ENCODE peak calls at places on chromosomes 4 and X, in eight cellular contexts. V, O, W, C, K, T, I and B are unnamed samples.

GRCh38 chrX:107629533-107629909 is 1.2 kb downstream of the PRPS1 start:
- DNase-seq in C (no peak), I (peak; percentile 34), T (no peak), K (no peak), W (peak; percentile 2), O (peak; percentile 36), V (no peak), B (no peak)

GRCh38 chr4:54986095-54986846 is 139.1 kb downstream of the KDR start:
- DNase-seq in T (no peak), C (no peak), V (no peak), K (no peak), W (no peak), O (no peak), I (no peak), B (no peak)

GRCh38 chr4:139401368-139401767 is 52.6 kb upstream of the RAB33B start:
- DNase-seq in T (no peak), V (no peak), C (no peak), O (no peak), K (no peak), I (no peak), W (no peak), B (no peak)

GRCh38 chr4:109801895-109802319 is at the start of gene CFI:
- DNase-seq in O (peak; percentile 79), K (no peak), T (no peak), C (no peak), W (peak; percentile 43), I (peak; percentile 49), V (no peak), B (no peak)

GRCh38 chr4:71360844-71361243 is 22.0 kb downstream of the SLC4A4 start:
- DNase-seq in T (no peak), V (no peak), C (no peak), I (no peak), W (no peak), O (no peak), K (no peak), B (no peak)

GRCh38 chr4:54077812-54078211 is 13.4 kb upstream of the CHIC2 start:
- DNase-seq in O (peak; percentile 56), V (no peak), K (no peak), W (no peak), C (no peak), I (peak; percentile 70), T (no peak), B (no peak)

GRCh38 chr4:119300072-119300387 is 21.9 kb downstream of the FABP2 start:
- DNase-seq in V (peak; percentile 61), K (peak; percentile 15), T (no peak), I (peak; percentile 46), O (peak; percentile 74), C (peak; percentile 61), W (no peak), B (peak; percentile 70)

GRCh38 chr4:26343041-26343403 is 22.2 kb downstream of the RBPJ start:
- DNase-seq in K (no peak), W (no peak), T (peak; percentile 63), V (no peak), O (peak; percentile 56), I (peak; percentile 38), C (no peak), B (no peak)

GRCh38 chrX:53122013-53122412 is 28.1 kb downstream of the KANTR start:
- DNase-seq in W (no peak), T (peak; percentile 1), K (no peak), O (no peak), V (no peak), C (no peak), I (no peak), B (no peak)

GRCh38 chrX:72304877-72305276 is 837 bp downstream of the CITED1 start:
- DNase-seq in W (no peak), I (no peak), T (no peak), O (peak; percentile 4), C (no peak), K (no peak), V (no peak), B (no peak)

GRCh38 chrX:47723689-47724088 is 64.7 kb upstream of the UXT start:
- DNase-seq in I (no peak), K (no peak), W (no peak), T (no peak), C (no peak), V (no peak), O (no peak), B (no peak)

GRCh38 chr4:145538636-145539035 is 57.0 kb downstream of the SMAD1 start:
- DNase-seq in W (no peak), C (no peak), K (no peak), O (no peak), I (no peak), V (no peak), T (no peak), B (no peak)

GRCh38 chrX:39974228-39974627 is 123.5 kb downstream of the BCOR start:
- DNase-seq in I (no peak), O (no peak), W (no peak), V (no peak), K (no peak), T (no peak), C (no peak), B (no peak)

GRCh38 chrX:48971325-48972213 is at the start of gene KCND1:
- DNase-seq in T (no peak), K (no peak), C (peak; percentile 60), W (no peak), I (peak; percentile 75), V (no peak), O (peak; percentile 71), B (peak; percentile 17)

GRCh38 chrX:40282348-40282747 is 184.6 kb upstream of the BCOR start:
- DNase-seq in K (no peak), O (no peak), I (no peak), W (no peak), V (no peak), C (no peak), T (no peak), B (no peak)

GRCh38 chr4:186669159-186669720 is 54.4 kb downstream of the FAT1 start:
- DNase-seq in K (no peak), O (peak; percentile 80), V (no peak), I (peak; percentile 72), T (peak; percentile 31), C (no peak), W (no peak), B (no peak)

GRCh38 chrX:119996600-119997524 is 53.3 kb upstream of the NKAP start:
- DNase-seq in C (no peak), V (no peak), K (no peak), O (no peak), T (no peak), W (no peak), I (no peak), B (no peak)

GRCh38 chr4:52651993-52652672 is 7.0 kb downstream of the USP46 start:
- DNase-seq in I (no peak), V (no peak), T (no peak), K (no peak), O (no peak), W (no peak), C (no peak), B (no peak)

GRCh38 chr4:159209249-159209648 is 106.4 kb downstream of the RAPGEF2 start:
- DNase-seq in C (no peak), I (no peak), K (no peak), O (no peak), V (no peak), T (no peak), W (no peak), B (no peak)

GRCh38 chr4:123843137-123843536 is 446.5 kb downstream of the SPRY1 start:
- DNase-seq in I (no peak), O (peak; percentile 32), K (no peak), W (no peak), V (no peak), T (no peak), C (no peak), B (no peak)

GRCh38 chrX:75107863-75108509 is 48.1 kb downstream of the ABCB7 start:
- DNase-seq in I (no peak), O (no peak), C (no peak), V (no peak), K (no peak), T (no peak), W (no peak), B (no peak)

GRCh38 chr4:134343661-134344060 is 142.1 kb upstream of the PABPC4L start:
- DNase-seq in W (no peak), C (no peak), T (no peak), K (no peak), V (no peak), O (no peak), I (no peak), B (no peak)

GRCh38 chr4:72971572-72971971 is 97.9 kb downstream of the COX18 start:
- DNase-seq in O (peak; percentile 96), W (no peak), I (peak; percentile 90), T (no peak), C (no peak), V (no peak), K (no peak), B (no peak)

GRCh38 chrX:120813982-120814381 is 61.7 kb downstream of the CT47B1 start:
- DNase-seq in O (no peak), V (no peak), C (no peak), T (no peak), K (no peak), W (no peak), I (no peak), B (no peak)

GRCh38 chr4:176593943-176594342 is 198.8 kb downstream of the VEGFC start:
- DNase-seq in I (no peak), V (no peak), W (no peak), C (no peak), O (no peak), K (no peak), T (no peak), B (no peak)

GRCh38 chrX:154121961-154122360 is 22.1 kb upstream of the OPN1LW start:
- DNase-seq in T (no peak), O (no peak), I (no peak), K (no peak), C (no peak), V (no peak), W (no peak), B (no peak)